ENCODE peak calls at places on chromosomes 13 and 19, in five cellular contexts. One of them, this sample, is unnamed.

GRCh38 chr13:45228002-45228401 is 27.2 kb upstream of the KCTD4 start:
- DNase-seq in tibial artery: no peak
- DNase-seq in CD4-positive, alpha-beta T cell: no peak
- DNase-seq in HCT116: no peak
- DNase-seq in neural crest cell: no peak
- DNase-seq in this sample: no peak

GRCh38 chr13:110818747-110819146 is 96.1 kb downstream of the ANKRD10 start:
- DNase-seq in tibial artery: peak
- DNase-seq in CD4-positive, alpha-beta T cell: no peak
- DNase-seq in HCT116: no peak
- DNase-seq in neural crest cell: no peak
- DNase-seq in this sample: no peak

GRCh38 chr19:50679177-50680125 is 30.2 kb downstream of the C19orf81 start:
- DNase-seq in tibial artery: peak
- DNase-seq in CD4-positive, alpha-beta T cell: peak
- DNase-seq in HCT116: peak
- DNase-seq in neural crest cell: peak
- DNase-seq in this sample: peak

GRCh38 chr13:42561752-42562467 is 12.0 kb upstream of the TNFSF11 start:
- DNase-seq in tibial artery: no peak
- DNase-seq in CD4-positive, alpha-beta T cell: no peak
- DNase-seq in HCT116: no peak
- DNase-seq in neural crest cell: no peak
- DNase-seq in this sample: no peak

GRCh38 chr19:48618916-48619691 is at the start of the genes RPL18 and SPHK2:
- DNase-seq in tibial artery: peak
- DNase-seq in CD4-positive, alpha-beta T cell: peak
- DNase-seq in HCT116: peak
- DNase-seq in neural crest cell: peak
- DNase-seq in this sample: peak

GRCh38 chr19:33668968-33669367 is 47.2 kb downstream of the CHST8 start:
- DNase-seq in tibial artery: no peak
- DNase-seq in CD4-positive, alpha-beta T cell: no peak
- DNase-seq in HCT116: no peak
- DNase-seq in neural crest cell: no peak
- DNase-seq in this sample: no peak

GRCh38 chr19:18058208-18059009 is 28.3 kb downstream of the IL12RB1 start:
- DNase-seq in tibial artery: peak
- DNase-seq in CD4-positive, alpha-beta T cell: peak
- DNase-seq in HCT116: peak
- DNase-seq in neural crest cell: peak
- DNase-seq in this sample: peak

GRCh38 chr13:67133476-67133875 is 96.7 kb downstream of the PCDH9 start:
- DNase-seq in tibial artery: no peak
- DNase-seq in CD4-positive, alpha-beta T cell: no peak
- DNase-seq in HCT116: no peak
- DNase-seq in neural crest cell: no peak
- DNase-seq in this sample: no peak

GRCh38 chr19:29714953-29715694 is at the start of gene C19orf12:
- DNase-seq in tibial artery: peak
- DNase-seq in CD4-positive, alpha-beta T cell: peak
- DNase-seq in HCT116: no peak
- DNase-seq in neural crest cell: peak
- DNase-seq in this sample: no peak

GRCh38 chr19:15538774-15539173 is 30.4 kb downstream of the CYP4F22 start:
- DNase-seq in tibial artery: no peak
- DNase-seq in CD4-positive, alpha-beta T cell: no peak
- DNase-seq in HCT116: no peak
- DNase-seq in neural crest cell: no peak
- DNase-seq in this sample: no peak

GRCh38 chr19:5691205-5691929 is 1.3 kb downstream of the RPL36 start:
- DNase-seq in tibial artery: no peak
- DNase-seq in CD4-positive, alpha-beta T cell: no peak
- DNase-seq in HCT116: no peak
- DNase-seq in neural crest cell: no peak
- DNase-seq in this sample: no peak

GRCh38 chr13:97043302-97043701 is 49.0 kb upstream of the OXGR1 start:
- DNase-seq in tibial artery: no peak
- DNase-seq in CD4-positive, alpha-beta T cell: no peak
- DNase-seq in HCT116: no peak
- DNase-seq in neural crest cell: no peak
- DNase-seq in this sample: no peak

GRCh38 chr13:112933649-112934048 is 35.4 kb upstream of the MCF2L start:
- DNase-seq in tibial artery: no peak
- DNase-seq in CD4-positive, alpha-beta T cell: no peak
- DNase-seq in HCT116: no peak
- DNase-seq in neural crest cell: no peak
- DNase-seq in this sample: no peak

GRCh38 chr13:49645451-49645850 is 17.1 kb downstream of the ARL11 start:
- DNase-seq in tibial artery: no peak
- DNase-seq in CD4-positive, alpha-beta T cell: no peak
- DNase-seq in HCT116: no peak
- DNase-seq in neural crest cell: no peak
- DNase-seq in this sample: no peak

GRCh38 chr19:3234800-3235199 is 10.3 kb downstream of the CELF5 start:
- DNase-seq in tibial artery: no peak
- DNase-seq in CD4-positive, alpha-beta T cell: no peak
- DNase-seq in HCT116: no peak
- DNase-seq in neural crest cell: no peak
- DNase-seq in this sample: no peak
- TF ChIP-seq CTCF in tibial artery: no peak
- TF ChIP-seq CTCF in CD4-positive, alpha-beta T cell: no peak
- TF ChIP-seq CTCF in HCT116: peak
- TF ChIP-seq CTCF in neural crest cell: peak
- TF ChIP-seq CTCF in this sample: peak

DNA sequence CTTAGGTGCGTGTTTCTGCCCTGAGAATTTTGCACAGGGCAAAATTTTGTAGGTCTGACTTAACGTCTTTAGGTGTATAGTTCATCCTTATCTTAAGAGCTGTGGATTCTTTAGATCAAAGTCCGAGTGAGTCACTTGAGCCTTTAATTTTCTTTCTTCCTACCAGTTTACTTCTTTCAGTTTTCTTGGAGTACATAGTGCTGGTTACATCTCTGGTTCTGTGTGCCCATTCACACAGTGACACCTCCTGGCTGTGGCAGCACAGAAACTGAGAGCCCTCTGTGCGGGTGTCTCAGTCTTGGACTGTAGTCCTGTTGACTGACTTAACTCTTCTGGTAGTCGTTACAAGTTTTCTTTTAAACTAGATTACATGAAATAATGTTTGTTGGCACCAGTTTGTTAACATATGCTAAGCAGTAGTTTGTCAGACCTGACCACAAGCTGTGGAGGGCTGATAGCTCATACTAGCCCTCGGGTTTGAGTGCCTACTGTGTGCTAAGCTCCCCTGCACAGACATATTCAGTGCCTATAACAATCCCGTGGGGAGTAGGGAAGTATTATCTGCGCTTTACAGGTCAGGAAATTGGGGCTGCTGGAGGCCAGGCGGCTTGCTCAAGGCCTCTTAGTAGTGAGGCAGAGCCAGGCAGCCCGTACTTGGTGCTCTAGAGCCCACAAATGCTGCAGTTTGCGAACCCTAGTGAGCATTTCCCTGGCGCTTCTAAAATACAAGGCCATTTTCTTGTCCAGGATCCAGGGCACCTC is 1.6 kb downstream of the GATAD2A start:
- DNase-seq in tibial artery: no peak
- DNase-seq in CD4-positive, alpha-beta T cell: peak
- DNase-seq in HCT116: no peak
- DNase-seq in neural crest cell: no peak
- DNase-seq in this sample: no peak
- TF ChIP-seq CTCF in tibial artery: peak
- TF ChIP-seq CTCF in CD4-positive, alpha-beta T cell: peak
- TF ChIP-seq CTCF in HCT116: peak
- TF ChIP-seq CTCF in neural crest cell: no peak
- TF ChIP-seq CTCF in this sample: peak

GRCh38 chr19:38730470-38730730 is 13.9 kb downstream of the CAPN12 start:
- DNase-seq in tibial artery: no peak
- DNase-seq in CD4-positive, alpha-beta T cell: no peak
- DNase-seq in HCT116: no peak
- DNase-seq in neural crest cell: no peak
- DNase-seq in this sample: no peak

GRCh38 chr19:38727868-38728660 is 16.2 kb downstream of the CAPN12 start:
- DNase-seq in tibial artery: no peak
- DNase-seq in CD4-positive, alpha-beta T cell: no peak
- DNase-seq in HCT116: no peak
- DNase-seq in neural crest cell: no peak
- DNase-seq in this sample: no peak

GRCh38 chr19:38730731-38731589 is 13.3 kb downstream of the CAPN12 start:
- DNase-seq in tibial artery: peak
- DNase-seq in CD4-positive, alpha-beta T cell: no peak
- DNase-seq in HCT116: no peak
- DNase-seq in neural crest cell: no peak
- DNase-seq in this sample: no peak

GRCh38 chr19:38728752-38729541 is 15.3 kb downstream of the CAPN12 start:
- DNase-seq in tibial artery: peak
- DNase-seq in CD4-positive, alpha-beta T cell: no peak
- DNase-seq in HCT116: no peak
- DNase-seq in neural crest cell: no peak
- DNase-seq in this sample: no peak

DNA sequence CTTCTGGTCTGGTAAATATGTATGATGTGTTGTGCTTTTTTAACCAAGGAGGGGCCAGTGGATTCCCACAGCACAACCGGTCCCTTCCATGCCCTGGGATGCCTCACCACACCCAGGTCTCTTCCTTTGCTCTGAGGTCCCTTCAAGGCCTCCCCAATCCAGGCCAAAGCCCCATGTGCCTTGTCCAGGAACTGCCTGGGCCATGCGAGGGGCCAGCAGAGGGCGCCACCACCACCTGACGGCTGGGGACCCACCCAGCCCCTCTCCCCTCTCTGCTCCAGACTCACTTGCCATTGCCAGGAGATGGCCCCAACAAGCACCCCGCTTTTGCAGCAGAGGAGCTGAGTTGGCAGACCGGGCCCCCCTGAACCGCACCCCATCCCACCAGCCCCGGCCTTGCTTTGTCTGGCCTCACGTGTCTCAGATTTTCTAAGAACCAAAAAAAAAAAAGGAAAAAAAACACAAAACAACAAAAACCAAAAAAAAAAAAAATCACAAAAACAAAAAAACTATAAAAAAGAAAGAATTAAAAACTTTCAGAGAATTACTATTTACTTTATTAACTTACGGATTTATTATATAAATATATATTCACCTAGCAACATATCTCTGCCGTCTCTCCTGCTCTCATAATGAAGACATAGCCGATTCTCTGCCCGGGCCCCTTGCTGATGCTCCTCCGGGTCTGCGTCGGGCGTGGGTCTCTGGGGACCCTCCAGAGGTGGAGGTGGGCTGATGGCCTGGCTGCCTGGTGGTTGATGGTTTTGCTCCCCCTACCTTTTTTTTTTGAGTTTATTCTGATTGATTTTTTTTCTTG is 14.4 kb downstream of the CAPN12 start:
- DNase-seq in tibial artery: peak
- DNase-seq in CD4-positive, alpha-beta T cell: peak
- DNase-seq in HCT116: peak
- DNase-seq in neural crest cell: peak
- DNase-seq in this sample: peak
- TF ChIP-seq CTCF in tibial artery: peak
- TF ChIP-seq CTCF in CD4-positive, alpha-beta T cell: peak
- TF ChIP-seq CTCF in HCT116: peak
- TF ChIP-seq CTCF in neural crest cell: peak
- TF ChIP-seq CTCF in this sample: peak

DNA sequence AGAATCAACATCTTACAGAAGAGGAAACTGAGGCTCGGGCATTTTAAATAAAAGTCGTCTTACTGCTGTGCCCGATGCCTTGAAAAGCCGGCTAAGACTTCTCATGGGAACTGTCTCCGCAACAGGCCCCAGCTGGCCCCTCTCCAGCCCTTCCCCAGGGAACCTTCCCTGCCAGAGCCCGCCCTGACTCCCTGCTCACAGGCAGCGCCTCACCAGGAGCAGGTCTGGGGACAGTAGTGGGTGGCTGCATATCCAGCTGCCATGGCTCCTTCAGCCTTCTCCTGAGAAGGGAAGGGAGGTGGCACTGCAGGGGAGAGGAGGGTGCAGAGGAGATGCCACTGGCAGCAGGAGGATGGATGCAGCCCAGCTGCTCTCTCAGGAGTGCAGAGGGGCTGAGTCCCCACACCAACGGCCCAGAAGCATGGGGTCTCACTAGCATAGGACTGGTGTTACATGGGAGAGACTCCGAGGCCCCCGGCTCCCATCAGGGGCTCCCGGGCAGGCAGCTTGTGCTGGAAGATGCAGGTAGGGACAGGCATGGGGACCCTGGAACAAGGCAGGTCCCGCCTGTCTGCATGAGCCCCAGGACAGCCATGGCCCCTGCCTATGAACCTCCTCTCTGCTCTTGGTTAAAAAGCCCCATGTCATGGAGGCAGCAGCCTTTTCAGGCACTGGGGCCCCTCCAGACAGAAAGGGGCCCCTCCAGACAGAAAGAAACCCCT is 216.4 kb upstream of the SGCG start:
- DNase-seq in tibial artery: peak
- DNase-seq in CD4-positive, alpha-beta T cell: no peak
- DNase-seq in HCT116: no peak
- DNase-seq in neural crest cell: no peak
- DNase-seq in this sample: no peak
- TF ChIP-seq CTCF in tibial artery: no peak
- TF ChIP-seq CTCF in CD4-positive, alpha-beta T cell: no peak
- TF ChIP-seq CTCF in HCT116: no peak
- TF ChIP-seq CTCF in neural crest cell: no peak
- TF ChIP-seq CTCF in this sample: no peak

GRCh38 chr13:72643339-72643989 is 84.0 kb downstream of the MZT1 start:
- DNase-seq in tibial artery: no peak
- DNase-seq in CD4-positive, alpha-beta T cell: peak
- DNase-seq in HCT116: peak
- DNase-seq in neural crest cell: peak
- DNase-seq in this sample: no peak
- TF ChIP-seq CTCF in tibial artery: peak
- TF ChIP-seq CTCF in CD4-positive, alpha-beta T cell: peak
- TF ChIP-seq CTCF in HCT116: peak
- TF ChIP-seq CTCF in neural crest cell: peak
- TF ChIP-seq CTCF in this sample: peak

DNA sequence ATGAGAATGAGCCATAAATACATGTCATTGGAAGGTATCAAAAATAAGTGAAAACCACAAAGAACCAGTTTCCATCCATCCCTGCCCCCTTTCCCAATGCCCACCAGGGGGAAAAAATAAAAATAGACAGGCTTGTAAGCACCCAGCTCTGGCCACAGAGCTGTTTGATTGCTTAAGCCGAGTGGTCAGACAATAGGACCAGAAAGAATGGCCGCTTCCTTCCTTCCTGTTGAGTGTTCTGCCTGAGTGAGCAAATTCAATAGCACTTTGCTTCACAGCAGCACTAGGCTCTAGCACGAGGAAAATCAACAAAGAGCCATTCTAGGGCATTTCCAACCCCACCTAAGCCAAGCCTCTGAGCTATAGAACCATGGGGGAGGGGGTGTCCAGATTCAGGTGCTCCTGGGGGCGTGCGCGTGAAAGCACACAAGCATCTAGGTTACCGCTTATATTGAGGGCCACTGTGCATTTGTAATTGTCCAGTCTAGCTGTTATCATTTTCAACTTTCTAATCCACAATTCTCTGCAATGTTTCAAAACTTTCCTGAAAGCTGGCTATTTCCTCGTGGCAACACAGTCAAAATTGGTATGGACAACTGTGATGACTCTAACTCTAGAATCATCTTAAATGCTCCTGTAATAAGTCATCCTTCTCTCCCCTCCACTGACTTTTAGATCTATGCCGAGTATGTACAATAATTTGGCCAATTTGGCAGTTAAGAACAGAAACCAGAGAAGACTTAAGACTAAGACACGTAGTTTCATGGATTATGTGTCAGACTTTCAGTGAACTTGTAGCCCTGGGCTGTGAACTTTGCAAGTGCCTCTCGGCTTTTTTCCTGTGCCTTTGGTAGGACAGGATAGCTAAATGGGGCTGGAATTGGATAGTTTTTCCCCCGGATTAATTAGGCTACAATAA is 64.3 kb downstream of the SPRY2 start:
- DNase-seq in tibial artery: no peak
- DNase-seq in CD4-positive, alpha-beta T cell: no peak
- DNase-seq in HCT116: no peak
- DNase-seq in neural crest cell: peak
- DNase-seq in this sample: no peak
- TF ChIP-seq CTCF in tibial artery: no peak
- TF ChIP-seq CTCF in CD4-positive, alpha-beta T cell: no peak
- TF ChIP-seq CTCF in HCT116: no peak
- TF ChIP-seq CTCF in neural crest cell: no peak
- TF ChIP-seq CTCF in this sample: no peak